ENCODE peak calls at places on chromosomes 13 and 19, in ten cellular contexts. One of them, this sample, is unnamed.

GRCh38 chr19:47495478-47496372 is 11.7 kb upstream of the KPTN start:
- DNase-seq in OCI-LY7: no peak
- DNase-seq in PC-3: no peak
- DNase-seq in IMR-90: no peak
- DNase-seq in hepatocyte: no peak
- DNase-seq in GM12878: no peak
- DNase-seq in PC-9: no peak
- DNase-seq in GM23338: no peak
- DNase-seq in fibroblast of lung: no peak
- DNase-seq in mesenchymal stem cell: no peak
- DNase-seq in this sample: no peak

GRCh38 chr13:35768551-35768950 is 292.1 kb upstream of the MAB21L1 start:
- DNase-seq in PC-9: no peak
- DNase-seq in fibroblast of lung: peak
- DNase-seq in OCI-LY7: no peak
- DNase-seq in PC-3: no peak
- DNase-seq in GM23338: no peak
- DNase-seq in hepatocyte: no peak
- DNase-seq in GM12878: no peak
- DNase-seq in mesenchymal stem cell: peak
- DNase-seq in IMR-90: peak
- DNase-seq in this sample: no peak

GRCh38 chr13:43003010-43003409 is 11.0 kb upstream of the EPSTI1 start:
- DNase-seq in fibroblast of lung: peak
- DNase-seq in hepatocyte: no peak
- DNase-seq in GM23338: no peak
- DNase-seq in mesenchymal stem cell: no peak
- DNase-seq in IMR-90: peak
- DNase-seq in GM12878: no peak
- DNase-seq in OCI-LY7: no peak
- DNase-seq in PC-3: no peak
- DNase-seq in PC-9: no peak
- DNase-seq in this sample: no peak

GRCh38 chr13:87570669-87571068 is 100.5 kb upstream of the SLITRK5 start:
- DNase-seq in hepatocyte: no peak
- DNase-seq in GM23338: peak
- DNase-seq in IMR-90: no peak
- DNase-seq in OCI-LY7: no peak
- DNase-seq in PC-3: no peak
- DNase-seq in fibroblast of lung: no peak
- DNase-seq in PC-9: no peak
- DNase-seq in mesenchymal stem cell: no peak
- DNase-seq in GM12878: no peak
- DNase-seq in this sample: no peak

GRCh38 chr13:31160857-31161582 is 684 bp downstream of the HSPH1 start:
- DNase-seq in PC-3: peak
- DNase-seq in PC-9: peak
- DNase-seq in hepatocyte: peak
- DNase-seq in IMR-90: peak
- DNase-seq in GM23338: peak
- DNase-seq in fibroblast of lung: peak
- DNase-seq in GM12878: peak
- DNase-seq in mesenchymal stem cell: peak
- DNase-seq in OCI-LY7: peak
- DNase-seq in this sample: peak

GRCh38 chr19:12664406-12665280 is 1.9 kb downstream of the MAN2B1 start:
- DNase-seq in PC-3: no peak
- DNase-seq in fibroblast of lung: no peak
- DNase-seq in GM12878: no peak
- DNase-seq in IMR-90: no peak
- DNase-seq in PC-9: no peak
- DNase-seq in hepatocyte: no peak
- DNase-seq in mesenchymal stem cell: no peak
- DNase-seq in GM23338: peak
- DNase-seq in OCI-LY7: peak
- DNase-seq in this sample: peak

GRCh38 chr13:24670927-24671326 is 9.3 kb upstream of the ATP12A start:
- DNase-seq in OCI-LY7: peak
- DNase-seq in hepatocyte: peak
- DNase-seq in mesenchymal stem cell: peak
- DNase-seq in fibroblast of lung: peak
- DNase-seq in PC-3: peak
- DNase-seq in IMR-90: no peak
- DNase-seq in PC-9: no peak
- DNase-seq in GM23338: peak
- DNase-seq in GM12878: no peak
- DNase-seq in this sample: peak

GRCh38 chr13:111006508-111007031 is 91.7 kb upstream of the ANKRD10 start:
- DNase-seq in mesenchymal stem cell: peak
- DNase-seq in IMR-90: peak
- DNase-seq in GM23338: peak
- DNase-seq in fibroblast of lung: peak
- DNase-seq in PC-3: no peak
- DNase-seq in GM12878: no peak
- DNase-seq in PC-9: no peak
- DNase-seq in hepatocyte: peak
- DNase-seq in OCI-LY7: no peak
- DNase-seq in this sample: no peak

GRCh38 chr19:13995017-13995728 is 10.9 kb downstream of the RFX1 start:
- DNase-seq in IMR-90: peak
- DNase-seq in mesenchymal stem cell: no peak
- DNase-seq in PC-3: peak
- DNase-seq in GM12878: no peak
- DNase-seq in PC-9: no peak
- DNase-seq in fibroblast of lung: no peak
- DNase-seq in hepatocyte: no peak
- DNase-seq in GM23338: no peak
- DNase-seq in OCI-LY7: no peak
- DNase-seq in this sample: no peak

GRCh38 chr13:113562866-113563265 is 21.7 kb upstream of the TFDP1 start:
- DNase-seq in fibroblast of lung: no peak
- DNase-seq in hepatocyte: no peak
- DNase-seq in GM12878: no peak
- DNase-seq in PC-9: no peak
- DNase-seq in PC-3: no peak
- DNase-seq in OCI-LY7: no peak
- DNase-seq in mesenchymal stem cell: no peak
- DNase-seq in GM23338: no peak
- DNase-seq in IMR-90: no peak
- DNase-seq in this sample: peak

GRCh38 chr19:10305139-10305806 is 4.3 kb downstream of the ZGLP1 start:
- DNase-seq in fibroblast of lung: peak
- DNase-seq in hepatocyte: no peak
- DNase-seq in IMR-90: peak
- DNase-seq in PC-3: no peak
- DNase-seq in PC-9: no peak
- DNase-seq in GM23338: no peak
- DNase-seq in mesenchymal stem cell: no peak
- DNase-seq in GM12878: no peak
- DNase-seq in OCI-LY7: no peak
- DNase-seq in this sample: no peak

GRCh38 chr19:4090351-4091220 is 23.9 kb upstream of the ZBTB7A start:
- DNase-seq in OCI-LY7: no peak
- DNase-seq in fibroblast of lung: no peak
- DNase-seq in PC-9: no peak
- DNase-seq in mesenchymal stem cell: no peak
- DNase-seq in GM12878: no peak
- DNase-seq in IMR-90: no peak
- DNase-seq in PC-3: no peak
- DNase-seq in hepatocyte: no peak
- DNase-seq in GM23338: no peak
- DNase-seq in this sample: no peak

GRCh38 chr13:109155301-109155761 is 525.9 kb downstream of the MYO16 start:
- DNase-seq in PC-3: peak
- DNase-seq in GM23338: no peak
- DNase-seq in mesenchymal stem cell: peak
- DNase-seq in PC-9: peak
- DNase-seq in IMR-90: peak
- DNase-seq in fibroblast of lung: peak
- DNase-seq in GM12878: no peak
- DNase-seq in OCI-LY7: no peak
- DNase-seq in hepatocyte: no peak
- DNase-seq in this sample: no peak

GRCh38 chr19:54366811-54367210 is 2.1 kb upstream of the LAIR1 start:
- DNase-seq in PC-3: no peak
- DNase-seq in hepatocyte: no peak
- DNase-seq in OCI-LY7: no peak
- DNase-seq in mesenchymal stem cell: no peak
- DNase-seq in PC-9: no peak
- DNase-seq in GM23338: no peak
- DNase-seq in GM12878: no peak
- DNase-seq in fibroblast of lung: no peak
- DNase-seq in IMR-90: no peak
- DNase-seq in this sample: no peak

GRCh38 chr13:26048745-26049144 is 3.1 kb downstream of the SHISA2 start:
- DNase-seq in hepatocyte: no peak
- DNase-seq in IMR-90: no peak
- DNase-seq in GM12878: no peak
- DNase-seq in OCI-LY7: no peak
- DNase-seq in PC-3: no peak
- DNase-seq in PC-9: no peak
- DNase-seq in fibroblast of lung: no peak
- DNase-seq in mesenchymal stem cell: no peak
- DNase-seq in GM23338: no peak
- DNase-seq in this sample: no peak

GRCh38 chr19:54159352-54160181 is at the start of gene LENG1:
- DNase-seq in GM23338: peak
- DNase-seq in OCI-LY7: peak
- DNase-seq in fibroblast of lung: peak
- DNase-seq in IMR-90: peak
- DNase-seq in PC-9: peak
- DNase-seq in GM12878: peak
- DNase-seq in mesenchymal stem cell: peak
- DNase-seq in PC-3: peak
- DNase-seq in hepatocyte: peak
- DNase-seq in this sample: peak

GRCh38 chr13:80126382-80127068 is 214.4 kb downstream of the SPRY2 start:
- DNase-seq in fibroblast of lung: no peak
- DNase-seq in mesenchymal stem cell: no peak
- DNase-seq in GM23338: no peak
- DNase-seq in IMR-90: no peak
- DNase-seq in hepatocyte: no peak
- DNase-seq in OCI-LY7: no peak
- DNase-seq in GM12878: no peak
- DNase-seq in PC-9: no peak
- DNase-seq in PC-3: no peak
- DNase-seq in this sample: no peak
- H2AFZ ChIP-seq in fibroblast of lung: no peak
- H2AFZ ChIP-seq in mesenchymal stem cell: no peak
- H2AFZ ChIP-seq in GM23338: no peak
- H2AFZ ChIP-seq in IMR-90: no peak
- H2AFZ ChIP-seq in hepatocyte: no peak
- H2AFZ ChIP-seq in OCI-LY7: no peak
- H2AFZ ChIP-seq in GM12878: no peak
- H2AFZ ChIP-seq in PC-9: peak
- H2AFZ ChIP-seq in PC-3: no peak
- H2AFZ ChIP-seq in this sample: no peak

DNA sequence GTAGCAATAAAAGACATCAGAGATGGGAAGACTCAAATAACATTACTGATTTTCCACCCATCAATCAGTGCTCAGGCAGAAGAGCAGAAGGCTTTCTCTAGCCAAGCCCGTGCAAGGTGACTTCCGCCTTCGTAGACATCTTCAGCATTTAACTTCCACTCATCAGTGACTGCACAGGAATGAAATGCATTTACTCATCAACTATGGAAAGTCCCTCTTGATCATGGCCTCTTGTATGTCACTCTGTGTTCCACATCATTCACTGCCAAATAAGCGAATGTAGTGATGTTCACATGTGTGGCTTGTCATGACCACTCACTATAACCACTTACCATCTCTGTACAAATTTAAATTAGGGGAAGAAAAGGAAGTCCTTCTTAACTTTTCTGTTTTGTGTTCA is 49.4 kb downstream of the SACS start:
- DNase-seq in mesenchymal stem cell: peak
- DNase-seq in PC-3: peak
- DNase-seq in GM12878: peak
- DNase-seq in IMR-90: peak
- DNase-seq in OCI-LY7: no peak
- DNase-seq in fibroblast of lung: peak
- DNase-seq in GM23338: no peak
- DNase-seq in hepatocyte: no peak
- DNase-seq in PC-9: no peak
- DNase-seq in this sample: peak
- H2AFZ ChIP-seq in mesenchymal stem cell: no peak
- H2AFZ ChIP-seq in PC-3: no peak
- H2AFZ ChIP-seq in GM12878: peak
- H2AFZ ChIP-seq in IMR-90: peak
- H2AFZ ChIP-seq in OCI-LY7: no peak
- H2AFZ ChIP-seq in fibroblast of lung: no peak
- H2AFZ ChIP-seq in GM23338: no peak
- H2AFZ ChIP-seq in hepatocyte: no peak
- H2AFZ ChIP-seq in PC-9: no peak
- H2AFZ ChIP-seq in this sample: peak

DNA sequence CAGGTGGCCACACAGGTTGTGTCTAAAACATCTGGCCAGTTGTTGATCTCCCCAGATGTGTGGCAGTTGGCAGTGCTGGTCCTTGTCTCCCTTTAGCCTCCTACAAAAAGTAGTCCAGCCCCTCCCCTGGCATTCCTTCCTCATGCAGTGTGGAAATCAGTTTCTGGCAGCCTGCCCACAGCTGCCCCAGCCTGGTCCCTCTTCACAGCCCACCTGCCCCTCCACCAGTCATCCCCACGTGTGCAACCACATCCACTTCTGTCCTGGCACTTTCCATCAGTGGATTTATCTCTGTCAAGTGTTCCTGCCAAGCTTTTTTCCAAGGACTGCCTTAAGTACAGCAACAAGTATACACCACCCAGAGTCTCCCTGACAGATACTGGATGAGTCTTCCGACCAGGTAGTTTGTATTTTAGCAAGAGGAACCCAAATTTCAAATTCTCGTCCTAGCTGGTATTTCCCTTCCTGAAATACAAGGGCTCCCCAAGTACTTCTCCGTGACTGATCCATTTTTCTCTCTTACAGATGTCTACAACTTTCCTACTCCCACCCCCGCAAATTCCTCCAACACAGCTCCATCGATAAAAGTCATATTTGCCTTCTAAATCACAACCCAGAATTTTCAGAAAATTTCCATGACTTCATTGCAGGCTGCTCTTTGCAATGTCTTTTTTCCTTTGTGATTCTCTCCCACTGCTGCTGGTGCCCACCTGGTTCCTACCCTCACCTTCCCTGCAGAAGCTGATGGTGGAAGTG is 313.5 kb downstream of the FOXO1 start:
- DNase-seq in OCI-LY7: no peak
- DNase-seq in hepatocyte: peak
- DNase-seq in GM23338: no peak
- DNase-seq in mesenchymal stem cell: no peak
- DNase-seq in PC-9: no peak
- DNase-seq in fibroblast of lung: peak
- DNase-seq in GM12878: no peak
- DNase-seq in IMR-90: no peak
- DNase-seq in PC-3: no peak
- DNase-seq in this sample: no peak
- H2AFZ ChIP-seq in OCI-LY7: no peak
- H2AFZ ChIP-seq in hepatocyte: no peak
- H2AFZ ChIP-seq in GM23338: peak
- H2AFZ ChIP-seq in mesenchymal stem cell: no peak
- H2AFZ ChIP-seq in PC-9: no peak
- H2AFZ ChIP-seq in fibroblast of lung: no peak
- H2AFZ ChIP-seq in GM12878: no peak
- H2AFZ ChIP-seq in IMR-90: no peak
- H2AFZ ChIP-seq in PC-3: no peak
- H2AFZ ChIP-seq in this sample: no peak

GRCh38 chr13:100438059-100438788 is 150.4 kb downstream of the GGACT start:
- DNase-seq in GM12878: no peak
- DNase-seq in hepatocyte: no peak
- DNase-seq in OCI-LY7: no peak
- DNase-seq in IMR-90: no peak
- DNase-seq in mesenchymal stem cell: no peak
- DNase-seq in GM23338: no peak
- DNase-seq in PC-3: no peak
- DNase-seq in PC-9: no peak
- DNase-seq in fibroblast of lung: no peak
- DNase-seq in this sample: no peak
- H2AFZ ChIP-seq in GM12878: no peak
- H2AFZ ChIP-seq in hepatocyte: no peak
- H2AFZ ChIP-seq in OCI-LY7: no peak
- H2AFZ ChIP-seq in IMR-90: no peak
- H2AFZ ChIP-seq in mesenchymal stem cell: no peak
- H2AFZ ChIP-seq in GM23338: no peak
- H2AFZ ChIP-seq in PC-3: no peak
- H2AFZ ChIP-seq in PC-9: no peak
- H2AFZ ChIP-seq in fibroblast of lung: no peak
- H2AFZ ChIP-seq in this sample: no peak

This sample was measured in Karpas-422.